ENCODE peak calls at places on chromosomes 12 and 14, in eight cellular contexts. One of them, this sample, is unnamed.

GRCh38 chr12:127280393-127281275 is 986.3 kb upstream of the TMEM132C start:
- DNase-seq in cardiac muscle cell: peak; percentile 1
- DNase-seq in H1: peak; percentile 49
- DNase-seq in neuronal stem cell: peak; percentile 64
- DNase-seq in SJSA1: no peak
- DNase-seq in small intestine: peak; percentile 43
- DNase-seq in K562: peak; percentile 86
- DNase-seq in tibial nerve: peak; percentile 27
- DNase-seq in this sample: peak; percentile 10

GRCh38 chr12:120643574-120643973 is 3.1 kb downstream of the CABP1 start:
- DNase-seq in K562: no peak
- DNase-seq in H1: no peak
- DNase-seq in cardiac muscle cell: no peak
- DNase-seq in neuronal stem cell: no peak
- DNase-seq in SJSA1: no peak
- DNase-seq in small intestine: no peak
- DNase-seq in tibial nerve: no peak
- DNase-seq in this sample: no peak

GRCh38 chr12:46494424-46494823 is 121.9 kb upstream of the SLC38A2 start:
- DNase-seq in H1: peak; percentile 25
- DNase-seq in K562: no peak
- DNase-seq in small intestine: no peak
- DNase-seq in SJSA1: peak; percentile 85
- DNase-seq in neuronal stem cell: peak; percentile 29
- DNase-seq in tibial nerve: no peak
- DNase-seq in cardiac muscle cell: peak; percentile 85
- DNase-seq in this sample: no peak

GRCh38 chr12:75592086-75592485 is 80.7 kb upstream of the KRR1 start:
- DNase-seq in cardiac muscle cell: no peak
- DNase-seq in neuronal stem cell: no peak
- DNase-seq in small intestine: no peak
- DNase-seq in H1: no peak
- DNase-seq in SJSA1: no peak
- DNase-seq in K562: no peak
- DNase-seq in tibial nerve: no peak
- DNase-seq in this sample: no peak

GRCh38 chr14:51093371-51094281 is 1.3 kb downstream of the TRIM9 start:
- DNase-seq in tibial nerve: no peak
- DNase-seq in SJSA1: no peak
- DNase-seq in neuronal stem cell: peak; percentile 36
- DNase-seq in small intestine: no peak
- DNase-seq in K562: no peak
- DNase-seq in cardiac muscle cell: peak; percentile 21
- DNase-seq in H1: no peak
- DNase-seq in this sample: peak; percentile 69

GRCh38 chr12:11707535-11707934 is 58.1 kb downstream of the ETV6 start:
- DNase-seq in neuronal stem cell: no peak
- DNase-seq in SJSA1: no peak
- DNase-seq in H1: no peak
- DNase-seq in cardiac muscle cell: no peak
- DNase-seq in K562: no peak
- DNase-seq in tibial nerve: no peak
- DNase-seq in small intestine: peak; percentile 82
- DNase-seq in this sample: no peak

GRCh38 chr14:90628825-90629224 is 187.4 kb downstream of the TTC7B start:
- DNase-seq in H1: no peak
- DNase-seq in small intestine: no peak
- DNase-seq in K562: no peak
- DNase-seq in SJSA1: no peak
- DNase-seq in neuronal stem cell: no peak
- DNase-seq in tibial nerve: no peak
- DNase-seq in cardiac muscle cell: no peak
- DNase-seq in this sample: no peak

GRCh38 chr12:108854453-108855283 is 2.7 kb downstream of the SSH1 start:
- DNase-seq in neuronal stem cell: no peak
- DNase-seq in tibial nerve: peak; percentile 64
- DNase-seq in SJSA1: peak; percentile 93
- DNase-seq in small intestine: no peak
- DNase-seq in cardiac muscle cell: peak; percentile 94
- DNase-seq in H1: no peak
- DNase-seq in K562: no peak
- DNase-seq in this sample: no peak

GRCh38 chr12:132954471-132955048 is 1.5 kb downstream of the ZNF605 start:
- DNase-seq in SJSA1: no peak
- DNase-seq in tibial nerve: no peak
- DNase-seq in small intestine: no peak
- DNase-seq in neuronal stem cell: no peak
- DNase-seq in cardiac muscle cell: no peak
- DNase-seq in H1: no peak
- DNase-seq in K562: no peak
- DNase-seq in this sample: no peak

GRCh38 chr12:121468451-121468850 is 68.5 kb downstream of the RNF34 start:
- DNase-seq in tibial nerve: peak; percentile 28
- DNase-seq in cardiac muscle cell: no peak
- DNase-seq in SJSA1: no peak
- DNase-seq in small intestine: no peak
- DNase-seq in K562: no peak
- DNase-seq in H1: no peak
- DNase-seq in neuronal stem cell: no peak
- DNase-seq in this sample: no peak

GRCh38 chr12:74066476-74066875 is 471.2 kb upstream of the ATXN7L3B start:
- DNase-seq in small intestine: no peak
- DNase-seq in H1: no peak
- DNase-seq in neuronal stem cell: no peak
- DNase-seq in K562: no peak
- DNase-seq in tibial nerve: no peak
- DNase-seq in cardiac muscle cell: no peak
- DNase-seq in SJSA1: no peak
- DNase-seq in this sample: no peak

GRCh38 chr12:104680070-104680469 is 223.3 kb downstream of the CHST11 start:
- DNase-seq in K562: no peak
- DNase-seq in neuronal stem cell: no peak
- DNase-seq in small intestine: peak; percentile 12
- DNase-seq in cardiac muscle cell: no peak
- DNase-seq in H1: no peak
- DNase-seq in SJSA1: no peak
- DNase-seq in tibial nerve: no peak
- DNase-seq in this sample: no peak

GRCh38 chr12:4745249-4745648 is 25.0 kb downstream of the GALNT8 start:
- DNase-seq in neuronal stem cell: no peak
- DNase-seq in H1: no peak
- DNase-seq in tibial nerve: no peak
- DNase-seq in cardiac muscle cell: no peak
- DNase-seq in K562: no peak
- DNase-seq in small intestine: no peak
- DNase-seq in SJSA1: no peak
- DNase-seq in this sample: no peak

GRCh38 chr14:43898709-43899108 is 608.4 kb downstream of the FSCB start:
- DNase-seq in tibial nerve: no peak
- DNase-seq in neuronal stem cell: no peak
- DNase-seq in cardiac muscle cell: no peak
- DNase-seq in small intestine: no peak
- DNase-seq in H1: no peak
- DNase-seq in SJSA1: no peak
- DNase-seq in K562: no peak
- DNase-seq in this sample: no peak

GRCh38 chr12:6549379-6550151 is 6.3 kb downstream of the IFFO1 start:
- DNase-seq in K562: no peak
- DNase-seq in H1: no peak
- DNase-seq in cardiac muscle cell: no peak
- DNase-seq in neuronal stem cell: no peak
- DNase-seq in SJSA1: no peak
- DNase-seq in tibial nerve: no peak
- DNase-seq in small intestine: no peak
- DNase-seq in this sample: no peak

DNA sequence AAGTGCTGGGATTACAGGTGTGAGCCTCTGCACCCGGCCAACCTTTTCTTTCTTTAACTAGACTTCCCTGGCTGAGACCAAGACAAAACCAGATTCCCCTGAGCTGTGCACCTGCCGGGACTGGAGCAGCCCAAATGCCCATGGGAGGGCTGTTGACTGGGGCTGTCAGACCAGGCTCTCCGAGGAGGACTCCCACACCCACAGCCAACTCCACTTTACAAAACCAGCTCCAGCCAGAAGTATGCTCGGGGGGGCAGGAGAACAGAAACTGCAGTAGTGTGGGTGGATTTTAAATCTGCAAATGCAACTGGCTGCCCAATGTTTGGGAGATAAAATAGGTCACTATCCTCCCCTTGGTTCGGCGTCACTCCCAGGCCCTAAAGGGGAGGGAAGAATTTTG is 78.5 kb downstream of the VCPKMT start:
- DNase-seq in SJSA1: no peak
- DNase-seq in K562: no peak
- DNase-seq in small intestine: no peak
- DNase-seq in cardiac muscle cell: peak; percentile 22
- DNase-seq in neuronal stem cell: no peak
- DNase-seq in tibial nerve: no peak
- DNase-seq in H1: no peak
- DNase-seq in this sample: peak; percentile 4
- H3K27ac ChIP-seq in SJSA1: no peak overlapping the region
- H3K27ac ChIP-seq in K562: peak overlapping the region; percentile 33
- H3K27ac ChIP-seq in small intestine: no peak overlapping the region
- H3K27ac ChIP-seq in cardiac muscle cell: no peak overlapping the region
- H3K27ac ChIP-seq in neuronal stem cell: no peak overlapping the region
- H3K27ac ChIP-seq in tibial nerve: peak overlapping the region; percentile 42
- H3K27ac ChIP-seq in H1: no peak overlapping the region
- H3K27ac ChIP-seq in this sample: no peak overlapping the region

GRCh38 chr12:110122929-110123328 is 1.2 kb upstream of the IFT81 start:
- DNase-seq in SJSA1: no peak
- DNase-seq in K562: no peak
- DNase-seq in tibial nerve: no peak
- DNase-seq in small intestine: no peak
- DNase-seq in cardiac muscle cell: no peak
- DNase-seq in H1: no peak
- DNase-seq in neuronal stem cell: no peak
- DNase-seq in this sample: no peak

GRCh38 chr12:110124184-110124995 is at the start of gene IFT81:
- DNase-seq in H1: peak; percentile 58
- DNase-seq in cardiac muscle cell: peak; percentile 96
- DNase-seq in K562: peak; percentile 99
- DNase-seq in small intestine: peak; percentile 92
- DNase-seq in tibial nerve: peak; percentile 94
- DNase-seq in neuronal stem cell: peak; percentile 94
- DNase-seq in SJSA1: peak; percentile 88
- DNase-seq in this sample: peak; percentile 82

GRCh38 chr12:110120878-110121277 is 3.3 kb upstream of the IFT81 start:
- DNase-seq in small intestine: no peak
- DNase-seq in cardiac muscle cell: no peak
- DNase-seq in H1: no peak
- DNase-seq in neuronal stem cell: no peak
- DNase-seq in K562: no peak
- DNase-seq in tibial nerve: no peak
- DNase-seq in SJSA1: no peak
- DNase-seq in this sample: no peak

GRCh38 chr12:110123861-110124183 is 335 bp upstream of the IFT81 start:
- DNase-seq in cardiac muscle cell: no peak
- DNase-seq in K562: no peak
- DNase-seq in SJSA1: peak; percentile 15
- DNase-seq in small intestine: no peak
- DNase-seq in H1: no peak
- DNase-seq in tibial nerve: no peak
- DNase-seq in neuronal stem cell: no peak
- DNase-seq in this sample: no peak

DNA sequence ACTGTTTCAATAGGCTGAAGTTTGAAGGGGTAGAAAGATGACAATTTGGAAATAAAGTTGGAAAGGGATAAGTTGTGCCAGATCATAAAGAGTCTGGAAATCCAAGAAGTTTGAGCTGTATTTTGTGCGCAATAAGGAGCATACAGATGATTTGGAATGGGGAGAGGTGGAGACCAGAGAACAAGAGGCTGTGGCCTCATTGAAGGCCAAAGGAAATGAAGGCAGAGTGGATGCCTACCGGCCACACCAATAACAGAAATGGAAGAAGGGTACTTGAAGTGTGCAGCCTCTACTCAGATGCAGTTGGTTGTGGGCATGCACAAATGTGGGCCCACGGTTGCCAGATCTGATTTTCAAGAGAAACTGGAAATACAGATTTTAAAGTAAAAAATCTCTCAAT is 2.4 kb downstream of the IFT81 start:
- DNase-seq in small intestine: no peak
- DNase-seq in neuronal stem cell: no peak
- DNase-seq in SJSA1: no peak
- DNase-seq in K562: no peak
- DNase-seq in tibial nerve: no peak
- DNase-seq in cardiac muscle cell: no peak
- DNase-seq in H1: no peak
- DNase-seq in this sample: no peak
- H3K27ac ChIP-seq in small intestine: no peak overlapping the region
- H3K27ac ChIP-seq in neuronal stem cell: peak overlapping the region; percentile 20
- H3K27ac ChIP-seq in SJSA1: no peak overlapping the region
- H3K27ac ChIP-seq in K562: no peak overlapping the region
- H3K27ac ChIP-seq in tibial nerve: peak overlapping the region; percentile 55
- H3K27ac ChIP-seq in cardiac muscle cell: no peak overlapping the region
- H3K27ac ChIP-seq in H1: no peak overlapping the region
- H3K27ac ChIP-seq in this sample: no peak overlapping the region

GRCh38 chr12:111171334-111171733 is 197.6 kb downstream of the PHETA1 start:
- DNase-seq in SJSA1: no peak
- DNase-seq in small intestine: no peak
- DNase-seq in cardiac muscle cell: no peak
- DNase-seq in tibial nerve: no peak
- DNase-seq in H1: no peak
- DNase-seq in K562: no peak
- DNase-seq in neuronal stem cell: no peak
- DNase-seq in this sample: no peak
- H3K27ac ChIP-seq in SJSA1: no peak overlapping the region
- H3K27ac ChIP-seq in small intestine: no peak overlapping the region
- H3K27ac ChIP-seq in cardiac muscle cell: no peak overlapping the region
- H3K27ac ChIP-seq in tibial nerve: no peak overlapping the region
- H3K27ac ChIP-seq in H1: no peak overlapping the region
- H3K27ac ChIP-seq in K562: no peak overlapping the region
- H3K27ac ChIP-seq in neuronal stem cell: no peak overlapping the region
- H3K27ac ChIP-seq in this sample: no peak overlapping the region

GRCh38 chr12:68367903-68368302 is 35.7 kb upstream of the MDM1 start:
- DNase-seq in cardiac muscle cell: peak; percentile 30
- DNase-seq in H1: no peak
- DNase-seq in neuronal stem cell: no peak
- DNase-seq in tibial nerve: no peak
- DNase-seq in SJSA1: no peak
- DNase-seq in small intestine: no peak
- DNase-seq in K562: no peak
- DNase-seq in this sample: no peak

GRCh38 chr12:68370006-68370590 is 37.9 kb upstream of the MDM1 start:
- DNase-seq in SJSA1: no peak
- DNase-seq in H1: no peak
- DNase-seq in small intestine: no peak
- DNase-seq in neuronal stem cell: no peak
- DNase-seq in tibial nerve: no peak
- DNase-seq in cardiac muscle cell: no peak
- DNase-seq in K562: no peak
- DNase-seq in this sample: no peak

GRCh38 chr12:68373836-68374314 is 41.7 kb upstream of the MDM1 start:
- DNase-seq in tibial nerve: no peak
- DNase-seq in SJSA1: no peak
- DNase-seq in K562: no peak
- DNase-seq in small intestine: no peak
- DNase-seq in H1: no peak
- DNase-seq in neuronal stem cell: no peak
- DNase-seq in cardiac muscle cell: no peak
- DNase-seq in this sample: no peak

GRCh38 chr12:68368332-68368731 is 36.2 kb upstream of the MDM1 start:
- DNase-seq in small intestine: no peak
- DNase-seq in neuronal stem cell: no peak
- DNase-seq in cardiac muscle cell: peak; percentile 9
- DNase-seq in tibial nerve: no peak
- DNase-seq in SJSA1: no peak
- DNase-seq in K562: no peak
- DNase-seq in H1: no peak
- DNase-seq in this sample: no peak

GRCh38 chr12:68370667-68371066 is 38.5 kb upstream of the MDM1 start:
- DNase-seq in cardiac muscle cell: no peak
- DNase-seq in neuronal stem cell: no peak
- DNase-seq in K562: no peak
- DNase-seq in H1: no peak
- DNase-seq in SJSA1: no peak
- DNase-seq in tibial nerve: no peak
- DNase-seq in small intestine: no peak
- DNase-seq in this sample: no peak
- H3K27ac ChIP-seq in cardiac muscle cell: no peak overlapping the region
- H3K27ac ChIP-seq in neuronal stem cell: no peak overlapping the region
- H3K27ac ChIP-seq in K562: peak overlapping the region; percentile 39
- H3K27ac ChIP-seq in H1: no peak overlapping the region
- H3K27ac ChIP-seq in SJSA1: no peak overlapping the region
- H3K27ac ChIP-seq in tibial nerve: no peak overlapping the region
- H3K27ac ChIP-seq in small intestine: no peak overlapping the region
- H3K27ac ChIP-seq in this sample: no peak overlapping the region